ENCODE peak calls at places on chromosome 1, in nine cellular contexts. O, H, Q, S, L, C, T, I and D are unnamed samples. For H3K4me1, the result is how much of the 10 kb centered on the place peaks cover.

GRCh38 chr1:32939655-32940371 is 24.8 kb downstream of the RNF19B start:
- DNase-seq in O (peak), H (peak), Q (no peak), S (no peak), L (no peak), C (no peak), T (peak), I (peak), D (no peak)

GRCh38 chr1:9018372-9018771 is 7.9 kb downstream of the SLC2A7 start:
- DNase-seq in O (no peak), H (no peak), Q (no peak), S (no peak), L (no peak), C (no peak), T (no peak), I (no peak), D (no peak)

GRCh38 chr1:36258960-36259344 is 34.7 kb downstream of the THRAP3 start:
- DNase-seq in O (no peak), H (no peak), Q (no peak), S (no peak), L (no peak), C (no peak), T (no peak), I (peak), D (no peak)

GRCh38 chr1:189212606-189213005 is 1265.1 kb downstream of the BRINP3 start:
- DNase-seq in O (no peak), H (no peak), Q (no peak), S (no peak), L (no peak), C (no peak), T (no peak), I (no peak), D (no peak)

GRCh38 chr1:34156739-34157138 is 8.3 kb downstream of the CSMD2 start:
- DNase-seq in O (no peak), H (no peak), Q (no peak), S (no peak), L (no peak), C (no peak), T (no peak), I (no peak), D (no peak)

GRCh38 chr1:225963735-225964530 is 22.9 kb upstream of the LEFTY2 start:
- DNase-seq in O (peak), H (no peak), Q (peak), S (no peak), L (no peak), C (no peak), T (no peak), I (no peak), D (no peak)

GRCh38 chr1:181936768-181937581 is 124.5 kb downstream of the ZNF648 start:
- DNase-seq in O (no peak), H (peak), Q (no peak), S (peak), L (peak), C (peak), T (no peak), I (peak), D (peak)

GRCh38 chr1:14971201-14971600 is 182.3 kb upstream of the TMEM51 start:
- DNase-seq in O (no peak), H (no peak), Q (no peak), S (no peak), L (no peak), C (no peak), T (no peak), I (peak), D (no peak)

GRCh38 chr1:53826367-53826766 is 11.7 kb downstream of the NDC1 start:
- DNase-seq in O (no peak), H (no peak), Q (no peak), S (no peak), L (no peak), C (no peak), T (no peak), I (peak), D (no peak)

GRCh38 chr1:182446033-182446669 is 3.8 kb upstream of the RGSL1 start:
- DNase-seq in O (no peak), H (peak), Q (no peak), S (peak), L (peak), C (peak), T (no peak), I (peak), D (no peak)

GRCh38 chr1:46133181-46133658 is 791 bp upstream of the PIK3R3 start:
- DNase-seq in O (no peak), H (no peak), Q (no peak), S (no peak), L (no peak), C (no peak), T (no peak), I (no peak), D (no peak)

GRCh38 chr1:204443871-204444581 is 32.4 kb upstream of the PPP1R15B start:
- DNase-seq in O (no peak), H (no peak), Q (no peak), S (no peak), L (no peak), C (no peak), T (no peak), I (no peak), D (no peak)

GRCh38 chr1:159817276-159818041 is 9.2 kb upstream of the SLAMF8 start:
- DNase-seq in O (no peak), H (peak), Q (no peak), S (no peak), L (no peak), C (peak), T (no peak), I (peak), D (no peak)

GRCh38 chr1:45979074-45979777 is 153.2 kb downstream of the PIK3R3 start:
- DNase-seq in O (no peak), H (peak), Q (no peak), S (no peak), L (no peak), C (no peak), T (no peak), I (peak), D (no peak)

GRCh38 chr1:53525595-53525994 is 66.4 kb downstream of the DMRTB1 start:
- DNase-seq in O (no peak), H (no peak), Q (no peak), S (no peak), L (no peak), C (no peak), T (no peak), I (no peak), D (no peak)

GRCh38 chr1:160078392-160079195 is 2.7 kb upstream of the KCNJ9 start:
- DNase-seq in O (no peak), H (peak), Q (no peak), S (no peak), L (peak), C (no peak), T (no peak), I (peak), D (peak)

GRCh38 chr1:222813866-222814535 is 838 bp upstream of the DISP1 start:
- DNase-seq in O (no peak), H (no peak), Q (no peak), S (no peak), L (no peak), C (no peak), T (no peak), I (peak), D (no peak)

GRCh38 chr1:58986996-58987767 is 203.3 kb upstream of the JUN start:
- DNase-seq in O (no peak), H (no peak), Q (no peak), S (no peak), L (no peak), C (no peak), T (no peak), I (no peak), D (peak)

GRCh38 chr1:97778718-97779117 is 142.1 kb downstream of the DPYD start:
- DNase-seq in O (no peak), H (no peak), Q (no peak), S (no peak), L (no peak), C (no peak), T (no peak), I (peak), D (no peak)

GRCh38 chr1:3431266-3431665 is 23.2 kb upstream of the ARHGEF16 start:
- DNase-seq in O (no peak), H (no peak), Q (no peak), S (no peak), L (no peak), C (no peak), T (no peak), I (peak), D (no peak)

GRCh38 chr1:228000836-228001563 is 5.8 kb upstream of the WNT3A start:
- DNase-seq in O (peak), H (no peak), Q (no peak), S (no peak), L (peak), C (no peak), T (peak), I (no peak), D (no peak)

GRCh38 chr1:15610167-15610566 is 7.1 kb upstream of the DDI2 start:
- DNase-seq in O (no peak), H (no peak), Q (no peak), S (no peak), L (no peak), C (no peak), T (no peak), I (no peak), D (no peak)

GRCh38 chr1:223732993-223733798 is 20.9 kb downstream of the CAPN2 start:
- DNase-seq in O (no peak), H (no peak), Q (no peak), S (no peak), L (no peak), C (peak), T (no peak), I (no peak), D (no peak)

GRCh38 chr1:178539291-178539690 is 26.4 kb downstream of the TEX35 start:
- DNase-seq in O (no peak), H (no peak), Q (no peak), S (no peak), L (peak), C (no peak), T (no peak), I (no peak), D (no peak)

GRCh38 chr1:178538192-178538916 is 25.4 kb downstream of the TEX35 start:
- DNase-seq in O (no peak), H (peak), Q (no peak), S (no peak), L (peak), C (no peak), T (no peak), I (peak), D (no peak)

GRCh38 chr1:178536329-178536728 is 23.4 kb downstream of the TEX35 start:
- DNase-seq in O (no peak), H (no peak), Q (no peak), S (no peak), L (peak), C (no peak), T (no peak), I (peak), D (no peak)

GRCh38 chr1:178536844-178537371 is 24.0 kb downstream of the TEX35 start:
- DNase-seq in O (peak), H (peak), Q (peak), S (no peak), L (peak), C (peak), T (peak), I (peak), D (no peak)

GRCh38 chr1:178537445-178538090 is 24.7 kb downstream of the TEX35 start:
- DNase-seq in O (no peak), H (peak), Q (no peak), S (no peak), L (peak), C (peak), T (no peak), I (no peak), D (no peak)
- H3K4me1 ChIP-seq in O (under half), H (under half), Q (under half), S (under half), L (under half), C (under half), T (under half), I (under half), D (under half)

DNA sequence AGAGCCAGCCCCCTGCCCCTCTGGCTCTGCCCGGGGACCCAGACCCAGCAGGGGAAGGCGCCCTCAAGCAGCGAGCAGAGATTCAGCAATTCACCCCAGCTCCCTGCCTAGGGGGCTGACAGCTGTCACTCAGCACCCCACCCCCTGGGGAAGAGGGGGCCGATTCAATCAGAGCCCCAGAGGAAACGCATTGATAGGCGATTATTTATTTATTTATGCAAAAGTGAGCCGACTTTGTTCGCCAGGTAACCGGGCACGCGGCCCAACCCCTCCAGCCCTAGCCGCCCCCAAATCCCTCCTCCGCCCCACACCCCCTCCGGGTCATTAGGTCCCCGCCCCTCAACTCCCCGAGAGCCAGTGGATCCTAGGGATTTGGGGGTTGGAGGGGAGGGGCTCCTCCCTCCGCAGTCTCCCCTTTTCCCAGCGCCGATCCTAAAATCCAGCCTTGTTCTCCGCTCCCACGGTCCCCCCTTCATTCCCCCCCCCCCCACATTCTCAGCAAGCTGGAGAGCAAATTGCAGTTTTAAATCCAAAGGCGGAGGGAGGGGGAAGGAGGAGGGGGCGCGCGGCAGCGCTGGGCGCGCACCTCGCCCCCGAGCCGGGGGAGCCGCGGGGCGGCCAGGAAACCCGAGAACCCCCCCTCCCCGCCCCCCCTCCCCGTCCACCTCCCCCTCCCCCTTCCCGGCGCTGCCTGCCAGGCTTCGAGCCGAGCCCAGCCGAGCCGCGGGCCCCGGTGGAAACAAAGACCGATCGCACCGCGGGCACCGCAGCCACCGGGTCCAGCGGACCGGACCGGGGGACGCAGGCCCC is 1.2 kb downstream of the AHDC1 start:
- DNase-seq in O (peak), H (peak), Q (peak), S (no peak), L (peak), C (peak), T (peak), I (peak), D (peak)
- H3K4me1 ChIP-seq in O (under half), H (under half), Q (under half), S (half or more), L (half or more), C (under half), T (half or more), I (under half), D (half or more)

GRCh38 chr1:21932127-21932526 is 5.0 kb downstream of the HSPG2 start:
- DNase-seq in O (peak), H (no peak), Q (no peak), S (no peak), L (peak), C (no peak), T (peak), I (peak), D (no peak)
- H3K4me1 ChIP-seq in O (under half), H (under half), Q (under half), S (under half), L (half or more), C (half or more), T (half or more), I (half or more), D (under half)

GRCh38 chr1:50700226-50701020 is 259.6 kb downstream of the FAF1 start:
- DNase-seq in O (no peak), H (no peak), Q (no peak), S (peak), L (no peak), C (no peak), T (no peak), I (no peak), D (no peak)
- H3K4me1 ChIP-seq in O (under half), H (under half), Q (under half), S (under half), L (under half), C (under half), T (under half), I (under half), D (under half)

GRCh38 chr1:7100479-7100878 is 315.2 kb downstream of the CAMTA1 start:
- DNase-seq in O (no peak), H (no peak), Q (no peak), S (no peak), L (no peak), C (no peak), T (no peak), I (no peak), D (no peak)

GRCh38 chr1:7097938-7098592 is 312.8 kb downstream of the CAMTA1 start:
- DNase-seq in O (no peak), H (peak), Q (no peak), S (no peak), L (no peak), C (peak), T (no peak), I (no peak), D (no peak)

GRCh38 chr1:7101187-7101586 is 315.9 kb downstream of the CAMTA1 start:
- DNase-seq in O (no peak), H (no peak), Q (no peak), S (no peak), L (no peak), C (no peak), T (no peak), I (no peak), D (no peak)

GRCh38 chr1:7095343-7095964 is 310.2 kb downstream of the CAMTA1 start:
- DNase-seq in O (no peak), H (no peak), Q (no peak), S (no peak), L (no peak), C (no peak), T (no peak), I (no peak), D (no peak)

GRCh38 chr1:7098641-7099040 is 313.4 kb downstream of the CAMTA1 start:
- DNase-seq in O (no peak), H (no peak), Q (no peak), S (no peak), L (no peak), C (peak), T (no peak), I (no peak), D (no peak)
- H3K4me1 ChIP-seq in O (under half), H (under half), Q (under half), S (under half), L (under half), C (under half), T (under half), I (under half), D (under half)

DNA sequence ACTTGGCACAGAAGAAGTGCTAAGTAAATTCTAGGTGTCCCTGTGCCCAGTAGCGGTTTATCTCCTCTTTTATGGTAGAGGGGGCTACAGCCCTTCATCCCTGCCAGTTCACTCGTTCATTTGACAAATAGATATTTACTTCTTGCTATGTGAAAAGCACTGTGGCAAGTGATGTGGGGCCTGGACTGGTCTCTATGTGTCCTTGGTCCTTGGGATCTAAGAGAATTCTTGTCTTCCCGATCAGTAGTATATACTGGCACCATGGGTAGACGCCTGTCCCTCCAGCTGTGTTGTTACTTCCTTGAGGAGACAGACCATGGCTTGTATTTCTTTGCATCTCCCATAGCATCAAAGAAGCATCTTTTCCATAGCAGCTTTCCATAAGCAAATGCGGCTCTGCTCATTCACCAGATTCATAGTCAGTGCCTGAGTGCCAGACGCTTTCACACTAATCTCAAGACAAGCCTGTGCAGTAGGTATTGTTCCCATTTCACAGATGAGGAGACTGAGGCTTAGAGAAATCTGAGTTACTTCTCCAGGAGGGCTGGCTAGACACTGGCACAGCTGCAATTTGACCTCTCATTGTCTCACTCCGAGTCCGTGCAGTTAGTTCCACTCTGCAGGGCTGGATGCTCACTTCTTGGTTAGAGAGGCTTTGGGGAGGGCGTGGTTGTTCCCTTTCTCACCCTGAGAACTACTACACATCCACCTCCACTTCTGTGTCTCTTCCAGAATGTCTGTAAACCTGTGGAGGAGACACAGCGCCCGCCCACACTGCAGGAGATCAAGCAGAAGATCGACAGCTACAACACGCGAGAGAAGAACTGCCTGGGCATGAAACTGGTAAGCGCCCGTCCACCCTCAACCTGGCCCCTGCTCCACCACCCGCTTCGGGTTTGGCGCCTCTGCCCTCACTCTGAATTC is 29.5 kb downstream of the EIF2D start:
- DNase-seq in O (no peak), H (no peak), Q (no peak), S (no peak), L (no peak), C (no peak), T (no peak), I (no peak), D (no peak)
- H3K4me1 ChIP-seq in O (under half), H (under half), Q (under half), S (under half), L (under half), C (under half), T (under half), I (under half), D (half or more)